ENCODE peak calls at places on chromosomes 5 and 9, in eight cellular contexts. One of them, this sample, is unnamed.

GRCh38 chr5:150139334-150139733 is 16.3 kb downstream of the PDGFRB start:
- DNase-seq in activated T-helper 9 cell treated with anti-CD3 and anti-CD28 coated beads, Interleukin-2, amount 50 U/mL, for 16 hours: no peak
- DNase-seq in hypothalamus: no peak
- DNase-seq in GM23248: peak
- DNase-seq in cerebellum: no peak
- DNase-seq in fibroblast of pulmonary artery: peak
- DNase-seq in heart right ventricle: no peak
- DNase-seq in T-cell: no peak
- DNase-seq in this sample: no peak

GRCh38 chr5:138459311-138459710 is 6.0 kb upstream of the EGR1 start:
- DNase-seq in activated T-helper 9 cell treated with anti-CD3 and anti-CD28 coated beads, Interleukin-2, amount 50 U/mL, for 16 hours: peak
- DNase-seq in hypothalamus: no peak
- DNase-seq in GM23248: no peak
- DNase-seq in cerebellum: no peak
- DNase-seq in fibroblast of pulmonary artery: no peak
- DNase-seq in heart right ventricle: peak
- DNase-seq in T-cell: peak
- DNase-seq in this sample: peak

GRCh38 chr5:7473668-7474215 is 77.8 kb downstream of the ADCY2 start:
- DNase-seq in activated T-helper 9 cell treated with anti-CD3 and anti-CD28 coated beads, Interleukin-2, amount 50 U/mL, for 16 hours: no peak
- DNase-seq in hypothalamus: no peak
- DNase-seq in GM23248: no peak
- DNase-seq in cerebellum: no peak
- DNase-seq in fibroblast of pulmonary artery: no peak
- DNase-seq in heart right ventricle: no peak
- DNase-seq in T-cell: no peak
- DNase-seq in this sample: no peak

GRCh38 chr5:106962464-106963230 is 708.1 kb downstream of the EFNA5 start:
- DNase-seq in activated T-helper 9 cell treated with anti-CD3 and anti-CD28 coated beads, Interleukin-2, amount 50 U/mL, for 16 hours: no peak
- DNase-seq in hypothalamus: no peak
- DNase-seq in GM23248: no peak
- DNase-seq in cerebellum: no peak
- DNase-seq in fibroblast of pulmonary artery: no peak
- DNase-seq in heart right ventricle: no peak
- DNase-seq in T-cell: no peak
- DNase-seq in this sample: no peak

GRCh38 chr9:86202338-86202882 is 57.0 kb downstream of the C9orf153 start:
- DNase-seq in activated T-helper 9 cell treated with anti-CD3 and anti-CD28 coated beads, Interleukin-2, amount 50 U/mL, for 16 hours: no peak
- DNase-seq in hypothalamus: no peak
- DNase-seq in GM23248: peak
- DNase-seq in cerebellum: peak
- DNase-seq in fibroblast of pulmonary artery: peak
- DNase-seq in heart right ventricle: no peak
- DNase-seq in T-cell: no peak
- DNase-seq in this sample: no peak

GRCh38 chr9:123984802-123985201 is 26.8 kb upstream of the LHX2 start:
- DNase-seq in activated T-helper 9 cell treated with anti-CD3 and anti-CD28 coated beads, Interleukin-2, amount 50 U/mL, for 16 hours: no peak
- DNase-seq in hypothalamus: no peak
- DNase-seq in GM23248: no peak
- DNase-seq in cerebellum: no peak
- DNase-seq in fibroblast of pulmonary artery: no peak
- DNase-seq in heart right ventricle: no peak
- DNase-seq in T-cell: no peak
- DNase-seq in this sample: no peak

GRCh38 chr9:9108641-9109040 is 1309.1 kb upstream of the DMAC1 start:
- DNase-seq in activated T-helper 9 cell treated with anti-CD3 and anti-CD28 coated beads, Interleukin-2, amount 50 U/mL, for 16 hours: no peak
- DNase-seq in hypothalamus: no peak
- DNase-seq in GM23248: no peak
- DNase-seq in cerebellum: no peak
- DNase-seq in fibroblast of pulmonary artery: no peak
- DNase-seq in heart right ventricle: no peak
- DNase-seq in T-cell: no peak
- DNase-seq in this sample: no peak

GRCh38 chr9:1337169-1337568 is 287.0 kb downstream of the DMRT2 start:
- DNase-seq in activated T-helper 9 cell treated with anti-CD3 and anti-CD28 coated beads, Interleukin-2, amount 50 U/mL, for 16 hours: no peak
- DNase-seq in hypothalamus: no peak
- DNase-seq in GM23248: peak
- DNase-seq in cerebellum: no peak
- DNase-seq in fibroblast of pulmonary artery: no peak
- DNase-seq in heart right ventricle: no peak
- DNase-seq in T-cell: no peak
- DNase-seq in this sample: no peak

GRCh38 chr9:105308448-105309412 is 64.3 kb downstream of the SLC44A1 start:
- DNase-seq in activated T-helper 9 cell treated with anti-CD3 and anti-CD28 coated beads, Interleukin-2, amount 50 U/mL, for 16 hours: no peak
- DNase-seq in hypothalamus: no peak
- DNase-seq in GM23248: no peak
- DNase-seq in cerebellum: no peak
- DNase-seq in fibroblast of pulmonary artery: no peak
- DNase-seq in heart right ventricle: no peak
- DNase-seq in T-cell: no peak
- DNase-seq in this sample: no peak

GRCh38 chr5:180431932-180432331 is 62.2 kb upstream of the CNOT6 start:
- DNase-seq in activated T-helper 9 cell treated with anti-CD3 and anti-CD28 coated beads, Interleukin-2, amount 50 U/mL, for 16 hours: no peak
- DNase-seq in hypothalamus: no peak
- DNase-seq in GM23248: no peak
- DNase-seq in cerebellum: no peak
- DNase-seq in fibroblast of pulmonary artery: no peak
- DNase-seq in heart right ventricle: no peak
- DNase-seq in T-cell: no peak
- DNase-seq in this sample: no peak

GRCh38 chr9:100437860-100438805 is 11.2 kb downstream of the MSANTD3 start:
- DNase-seq in activated T-helper 9 cell treated with anti-CD3 and anti-CD28 coated beads, Interleukin-2, amount 50 U/mL, for 16 hours: peak
- DNase-seq in hypothalamus: peak
- DNase-seq in GM23248: peak
- DNase-seq in cerebellum: peak
- DNase-seq in fibroblast of pulmonary artery: peak
- DNase-seq in heart right ventricle: peak
- DNase-seq in T-cell: peak
- DNase-seq in this sample: peak

GRCh38 chr9:38421498-38422211 is 2.6 kb downstream of the IGFBPL1 start:
- DNase-seq in activated T-helper 9 cell treated with anti-CD3 and anti-CD28 coated beads, Interleukin-2, amount 50 U/mL, for 16 hours: no peak
- DNase-seq in hypothalamus: no peak
- DNase-seq in GM23248: no peak
- DNase-seq in cerebellum: peak
- DNase-seq in fibroblast of pulmonary artery: no peak
- DNase-seq in heart right ventricle: no peak
- DNase-seq in T-cell: no peak
- DNase-seq in this sample: no peak

GRCh38 chr5:137621861-137622823 is 113.7 kb downstream of the KLHL3 start:
- DNase-seq in activated T-helper 9 cell treated with anti-CD3 and anti-CD28 coated beads, Interleukin-2, amount 50 U/mL, for 16 hours: no peak
- DNase-seq in hypothalamus: no peak
- DNase-seq in GM23248: peak
- DNase-seq in cerebellum: no peak
- DNase-seq in fibroblast of pulmonary artery: peak
- DNase-seq in heart right ventricle: peak
- DNase-seq in T-cell: no peak
- DNase-seq in this sample: no peak

GRCh38 chr5:24906689-24907088 is 261.9 kb upstream of the CDH10 start:
- DNase-seq in activated T-helper 9 cell treated with anti-CD3 and anti-CD28 coated beads, Interleukin-2, amount 50 U/mL, for 16 hours: no peak
- DNase-seq in hypothalamus: no peak
- DNase-seq in GM23248: no peak
- DNase-seq in cerebellum: no peak
- DNase-seq in fibroblast of pulmonary artery: no peak
- DNase-seq in heart right ventricle: no peak
- DNase-seq in T-cell: no peak
- DNase-seq in this sample: no peak

GRCh38 chr5:147391781-147392180 is 118.1 kb downstream of the DPYSL3 start:
- DNase-seq in activated T-helper 9 cell treated with anti-CD3 and anti-CD28 coated beads, Interleukin-2, amount 50 U/mL, for 16 hours: no peak
- DNase-seq in hypothalamus: no peak
- DNase-seq in GM23248: peak
- DNase-seq in cerebellum: peak
- DNase-seq in fibroblast of pulmonary artery: peak
- DNase-seq in heart right ventricle: peak
- DNase-seq in T-cell: no peak
- DNase-seq in this sample: no peak

GRCh38 chr5:172648008-172648359 is 6.9 kb downstream of the NEURL1B start:
- DNase-seq in activated T-helper 9 cell treated with anti-CD3 and anti-CD28 coated beads, Interleukin-2, amount 50 U/mL, for 16 hours: no peak
- DNase-seq in hypothalamus: no peak
- DNase-seq in GM23248: no peak
- DNase-seq in cerebellum: no peak
- DNase-seq in fibroblast of pulmonary artery: no peak
- DNase-seq in heart right ventricle: no peak
- DNase-seq in T-cell: no peak
- DNase-seq in this sample: no peak

GRCh38 chr5:2506603-2507002 is 244.9 kb downstream of the IRX2 start:
- DNase-seq in activated T-helper 9 cell treated with anti-CD3 and anti-CD28 coated beads, Interleukin-2, amount 50 U/mL, for 16 hours: no peak
- DNase-seq in hypothalamus: no peak
- DNase-seq in GM23248: no peak
- DNase-seq in cerebellum: no peak
- DNase-seq in fibroblast of pulmonary artery: no peak
- DNase-seq in heart right ventricle: no peak
- DNase-seq in T-cell: no peak
- DNase-seq in this sample: no peak

GRCh38 chr5:81247441-81247972 is 14.4 kb downstream of the CKMT2 start:
- DNase-seq in activated T-helper 9 cell treated with anti-CD3 and anti-CD28 coated beads, Interleukin-2, amount 50 U/mL, for 16 hours: no peak
- DNase-seq in hypothalamus: no peak
- DNase-seq in GM23248: peak
- DNase-seq in cerebellum: no peak
- DNase-seq in fibroblast of pulmonary artery: peak
- DNase-seq in heart right ventricle: no peak
- DNase-seq in T-cell: no peak
- DNase-seq in this sample: no peak

GRCh38 chr5:148168246-148168645 is at the start of gene SPINK14:
- DNase-seq in activated T-helper 9 cell treated with anti-CD3 and anti-CD28 coated beads, Interleukin-2, amount 50 U/mL, for 16 hours: no peak
- DNase-seq in hypothalamus: no peak
- DNase-seq in GM23248: no peak
- DNase-seq in cerebellum: no peak
- DNase-seq in fibroblast of pulmonary artery: no peak
- DNase-seq in heart right ventricle: no peak
- DNase-seq in T-cell: no peak
- DNase-seq in this sample: no peak

GRCh38 chr5:142319560-142320426 is 5.0 kb downstream of the SPRY4 start:
- DNase-seq in activated T-helper 9 cell treated with anti-CD3 and anti-CD28 coated beads, Interleukin-2, amount 50 U/mL, for 16 hours: no peak
- DNase-seq in hypothalamus: no peak
- DNase-seq in GM23248: no peak
- DNase-seq in cerebellum: no peak
- DNase-seq in fibroblast of pulmonary artery: no peak
- DNase-seq in heart right ventricle: no peak
- DNase-seq in T-cell: no peak
- DNase-seq in this sample: no peak

GRCh38 chr5:134634227-134634626 is 1.6 kb upstream of the SAR1B start:
- DNase-seq in activated T-helper 9 cell treated with anti-CD3 and anti-CD28 coated beads, Interleukin-2, amount 50 U/mL, for 16 hours: no peak
- DNase-seq in hypothalamus: no peak
- DNase-seq in GM23248: no peak
- DNase-seq in cerebellum: no peak
- DNase-seq in fibroblast of pulmonary artery: no peak
- DNase-seq in heart right ventricle: no peak
- DNase-seq in T-cell: no peak
- DNase-seq in this sample: no peak

GRCh38 chr5:170139786-170140335 is 34.2 kb downstream of the FOXI1 start:
- DNase-seq in activated T-helper 9 cell treated with anti-CD3 and anti-CD28 coated beads, Interleukin-2, amount 50 U/mL, for 16 hours: no peak
- DNase-seq in hypothalamus: no peak
- DNase-seq in GM23248: no peak
- DNase-seq in cerebellum: no peak
- DNase-seq in fibroblast of pulmonary artery: no peak
- DNase-seq in heart right ventricle: no peak
- DNase-seq in T-cell: no peak
- DNase-seq in this sample: no peak

GRCh38 chr5:93092349-93093105 is 488.5 kb downstream of the NR2F1-AS1 start:
- DNase-seq in activated T-helper 9 cell treated with anti-CD3 and anti-CD28 coated beads, Interleukin-2, amount 50 U/mL, for 16 hours: no peak
- DNase-seq in hypothalamus: no peak
- DNase-seq in GM23248: peak
- DNase-seq in cerebellum: no peak
- DNase-seq in fibroblast of pulmonary artery: peak
- DNase-seq in heart right ventricle: no peak
- DNase-seq in T-cell: no peak
- DNase-seq in this sample: no peak

GRCh38 chr5:13331585-13331984 is 612.9 kb downstream of the DNAH5 start:
- DNase-seq in activated T-helper 9 cell treated with anti-CD3 and anti-CD28 coated beads, Interleukin-2, amount 50 U/mL, for 16 hours: no peak
- DNase-seq in hypothalamus: no peak
- DNase-seq in GM23248: no peak
- DNase-seq in cerebellum: no peak
- DNase-seq in fibroblast of pulmonary artery: no peak
- DNase-seq in heart right ventricle: no peak
- DNase-seq in T-cell: no peak
- DNase-seq in this sample: no peak

GRCh38 chr5:164958688-164959087 is 1453.3 kb downstream of the MAT2B start:
- DNase-seq in activated T-helper 9 cell treated with anti-CD3 and anti-CD28 coated beads, Interleukin-2, amount 50 U/mL, for 16 hours: no peak
- DNase-seq in hypothalamus: no peak
- DNase-seq in GM23248: no peak
- DNase-seq in cerebellum: no peak
- DNase-seq in fibroblast of pulmonary artery: no peak
- DNase-seq in heart right ventricle: no peak
- DNase-seq in T-cell: no peak
- DNase-seq in this sample: no peak

GRCh38 chr5:132253008-132253441 is 4.5 kb upstream of the PDLIM4 start:
- DNase-seq in activated T-helper 9 cell treated with anti-CD3 and anti-CD28 coated beads, Interleukin-2, amount 50 U/mL, for 16 hours: no peak
- DNase-seq in hypothalamus: no peak
- DNase-seq in GM23248: no peak
- DNase-seq in cerebellum: no peak
- DNase-seq in fibroblast of pulmonary artery: no peak
- DNase-seq in heart right ventricle: no peak
- DNase-seq in T-cell: no peak
- DNase-seq in this sample: no peak

GRCh38 chr9:90070056-90070455 is 465.2 kb downstream of the GADD45G start:
- DNase-seq in activated T-helper 9 cell treated with anti-CD3 and anti-CD28 coated beads, Interleukin-2, amount 50 U/mL, for 16 hours: no peak
- DNase-seq in hypothalamus: no peak
- DNase-seq in GM23248: peak
- DNase-seq in cerebellum: peak
- DNase-seq in fibroblast of pulmonary artery: no peak
- DNase-seq in heart right ventricle: no peak
- DNase-seq in T-cell: no peak
- DNase-seq in this sample: no peak

GRCh38 chr9:37241340-37241739 is 121.0 kb downstream of the ZCCHC7 start:
- DNase-seq in activated T-helper 9 cell treated with anti-CD3 and anti-CD28 coated beads, Interleukin-2, amount 50 U/mL, for 16 hours: no peak
- DNase-seq in hypothalamus: no peak
- DNase-seq in GM23248: no peak
- DNase-seq in cerebellum: no peak
- DNase-seq in fibroblast of pulmonary artery: no peak
- DNase-seq in heart right ventricle: no peak
- DNase-seq in T-cell: no peak
- DNase-seq in this sample: no peak

GRCh38 chr5:55597014-55597981 is 62.5 kb upstream of the PLPP1 start:
- DNase-seq in activated T-helper 9 cell treated with anti-CD3 and anti-CD28 coated beads, Interleukin-2, amount 50 U/mL, for 16 hours: no peak
- DNase-seq in hypothalamus: no peak
- DNase-seq in GM23248: peak
- DNase-seq in cerebellum: no peak
- DNase-seq in fibroblast of pulmonary artery: peak
- DNase-seq in heart right ventricle: peak
- DNase-seq in T-cell: no peak
- DNase-seq in this sample: no peak

GRCh38 chr9:37543468-37543867 is 32.7 kb downstream of the FBXO10 start:
- DNase-seq in activated T-helper 9 cell treated with anti-CD3 and anti-CD28 coated beads, Interleukin-2, amount 50 U/mL, for 16 hours: no peak
- DNase-seq in hypothalamus: no peak
- DNase-seq in GM23248: no peak
- DNase-seq in cerebellum: no peak
- DNase-seq in fibroblast of pulmonary artery: no peak
- DNase-seq in heart right ventricle: no peak
- DNase-seq in T-cell: no peak
- DNase-seq in this sample: no peak

GRCh38 chr5:127013407-127013806 is 17.0 kb downstream of the MARCHF3 start:
- DNase-seq in activated T-helper 9 cell treated with anti-CD3 and anti-CD28 coated beads, Interleukin-2, amount 50 U/mL, for 16 hours: no peak
- DNase-seq in hypothalamus: no peak
- DNase-seq in GM23248: peak
- DNase-seq in cerebellum: no peak
- DNase-seq in fibroblast of pulmonary artery: no peak
- DNase-seq in heart right ventricle: no peak
- DNase-seq in T-cell: no peak
- DNase-seq in this sample: no peak

GRCh38 chr5:149358294-149358651 is 427 bp downstream of the PCYOX1L start:
- DNase-seq in activated T-helper 9 cell treated with anti-CD3 and anti-CD28 coated beads, Interleukin-2, amount 50 U/mL, for 16 hours: peak
- DNase-seq in hypothalamus: no peak
- DNase-seq in GM23248: peak
- DNase-seq in cerebellum: peak
- DNase-seq in fibroblast of pulmonary artery: no peak
- DNase-seq in heart right ventricle: peak
- DNase-seq in T-cell: peak
- DNase-seq in this sample: peak

GRCh38 chr5:10351199-10351881 is 2.2 kb upstream of the MARCHF6 start:
- DNase-seq in activated T-helper 9 cell treated with anti-CD3 and anti-CD28 coated beads, Interleukin-2, amount 50 U/mL, for 16 hours: no peak
- DNase-seq in hypothalamus: no peak
- DNase-seq in GM23248: peak
- DNase-seq in cerebellum: peak
- DNase-seq in fibroblast of pulmonary artery: peak
- DNase-seq in heart right ventricle: no peak
- DNase-seq in T-cell: no peak
- DNase-seq in this sample: no peak

GRCh38 chr9:114209151-114209550 is 53.8 kb downstream of the COL27A1 start:
- DNase-seq in activated T-helper 9 cell treated with anti-CD3 and anti-CD28 coated beads, Interleukin-2, amount 50 U/mL, for 16 hours: no peak
- DNase-seq in hypothalamus: no peak
- DNase-seq in GM23248: no peak
- DNase-seq in cerebellum: no peak
- DNase-seq in fibroblast of pulmonary artery: no peak
- DNase-seq in heart right ventricle: no peak
- DNase-seq in T-cell: no peak
- DNase-seq in this sample: no peak